ENCODE peak calls at places on chromosomes 1 and 21, in eight cellular contexts. A, X, J, F, R, N, Y and O are unnamed samples.

GRCh38 chr1:25642710-25643109 is 26.1 kb downstream of the MAN1C1 start:
- DNase-seq in F (peak; percentile 13), J (peak; percentile 81), X (no peak), N (no peak), Y (peak; percentile 49), R (no peak), A (no peak), O (no peak)

GRCh38 chr1:62318320-62318755 is 896 bp downstream of the KANK4 start:
- DNase-seq in N (no peak), R (peak; percentile 33), J (no peak), A (no peak), X (no peak), F (no peak), Y (no peak), O (no peak)

GRCh38 chr1:169527461-169528213 is 41.9 kb upstream of the SLC19A2 start:
- DNase-seq in J (no peak), F (no peak), N (peak; percentile 22), X (no peak), Y (no peak), A (no peak), R (peak; percentile 50), O (no peak)

GRCh38 chr21:45555557-45556301 is 13.5 kb upstream of the SLC19A1 start:
- DNase-seq in Y (no peak), A (peak; percentile 98), R (peak; percentile 77), N (no peak), F (peak; percentile 93), X (peak; percentile 81), J (peak; percentile 55), O (peak; percentile 82)

GRCh38 chr21:25936776-25937175 is 202.0 kb downstream of the GABPA start:
- DNase-seq in R (no peak), Y (no peak), A (no peak), J (no peak), X (peak; percentile 46), F (no peak), N (no peak), O (no peak)

GRCh38 chr1:201361652-201362504 is 15.6 kb downstream of the TNNT2 start:
- DNase-seq in J (peak; percentile 5), A (peak; percentile 93), N (peak; percentile 75), F (no peak), R (peak; percentile 62), Y (no peak), X (peak; percentile 32), O (peak; percentile 68)

GRCh38 chr1:43348809-43349593 is 9.8 kb upstream of the CDC20 start:
- DNase-seq in F (peak; percentile 92), X (peak; percentile 56), N (peak; percentile 97), J (peak; percentile 58), Y (no peak), A (peak; percentile 85), R (peak; percentile 92), O (peak; percentile 69)

GRCh38 chr1:234454910-234455309 is 24.1 kb downstream of the TARBP1 start:
- DNase-seq in F (no peak), X (no peak), R (no peak), Y (no peak), J (no peak), A (no peak), N (no peak), O (no peak)

GRCh38 chr1:59214764-59215208 is 82.1 kb upstream of the FGGY start:
- DNase-seq in A (no peak), Y (no peak), R (peak; percentile 92), J (no peak), F (peak; percentile 74), N (peak; percentile 54), X (no peak), O (no peak)

GRCh38 chr1:36856126-36856525 is 178.2 kb downstream of the GRIK3 start:
- DNase-seq in J (no peak), X (no peak), Y (no peak), R (peak; percentile 73), N (no peak), F (no peak), A (no peak), O (no peak)

GRCh38 chr1:40273547-40274166 is 15.6 kb downstream of the ZMPSTE24 start:
- DNase-seq in X (no peak), N (no peak), Y (no peak), J (no peak), R (no peak), F (no peak), A (no peak), O (no peak)